ENCODE peak calls at places on chromosomes 6 and 20, in four cellular contexts. One of them, this sample, is unnamed.

GRCh38 chr20:15917333-15917732 is 655.9 kb downstream of the KIF16B start:
- DNase-seq in activated CD8-positive, alpha-beta memory T cell treated with anti-CD3 and anti-CD28 coated beads for 24 hours: no peak
- DNase-seq in ACHN: no peak
- DNase-seq in HEK293T: no peak
- DNase-seq in this sample: no peak

GRCh38 chr6:134870677-134871498 is 79.0 kb downstream of the ALDH8A1 start:
- DNase-seq in ACHN: no peak
- DNase-seq in activated CD8-positive, alpha-beta memory T cell treated with anti-CD3 and anti-CD28 coated beads for 24 hours: no peak
- DNase-seq in HEK293T: no peak
- DNase-seq in this sample: no peak

GRCh38 chr20:57948177-57948955 is 238.6 kb upstream of the PMEPA1 start:
- DNase-seq in HEK293T: no peak
- DNase-seq in activated CD8-positive, alpha-beta memory T cell treated with anti-CD3 and anti-CD28 coated beads for 24 hours: no peak
- DNase-seq in ACHN: no peak
- DNase-seq in this sample: no peak

GRCh38 chr20:23234311-23235078 is 116.1 kb upstream of the NXT1 start:
- DNase-seq in HEK293T: no peak
- DNase-seq in activated CD8-positive, alpha-beta memory T cell treated with anti-CD3 and anti-CD28 coated beads for 24 hours: no peak
- DNase-seq in ACHN: no peak
- DNase-seq in this sample: no peak

GRCh38 chr6:170225852-170226417 is 64.9 kb downstream of the DLL1 start:
- DNase-seq in ACHN: no peak
- DNase-seq in activated CD8-positive, alpha-beta memory T cell treated with anti-CD3 and anti-CD28 coated beads for 24 hours: no peak
- DNase-seq in HEK293T: no peak
- DNase-seq in this sample: no peak

GRCh38 chr20:43949741-43950618 is 35.3 kb downstream of the TOX2 start:
- DNase-seq in activated CD8-positive, alpha-beta memory T cell treated with anti-CD3 and anti-CD28 coated beads for 24 hours: peak
- DNase-seq in HEK293T: no peak
- DNase-seq in ACHN: no peak
- DNase-seq in this sample: no peak

GRCh38 chr6:16739329-16739801 is 21.9 kb downstream of the ATXN1 start:
- DNase-seq in activated CD8-positive, alpha-beta memory T cell treated with anti-CD3 and anti-CD28 coated beads for 24 hours: no peak
- DNase-seq in ACHN: peak
- DNase-seq in HEK293T: no peak
- DNase-seq in this sample: no peak

GRCh38 chr20:4329232-4329631 is 313.9 kb upstream of the RNF24 start:
- DNase-seq in activated CD8-positive, alpha-beta memory T cell treated with anti-CD3 and anti-CD28 coated beads for 24 hours: no peak
- DNase-seq in HEK293T: no peak
- DNase-seq in ACHN: no peak
- DNase-seq in this sample: no peak

GRCh38 chr20:56605597-56605996 is 23.5 kb upstream of the TFAP2C start:
- DNase-seq in HEK293T: no peak
- DNase-seq in ACHN: no peak
- DNase-seq in activated CD8-positive, alpha-beta memory T cell treated with anti-CD3 and anti-CD28 coated beads for 24 hours: no peak
- DNase-seq in this sample: no peak

GRCh38 chr6:50978631-50979030 is 160.0 kb downstream of the TFAP2B start:
- DNase-seq in HEK293T: no peak
- DNase-seq in ACHN: no peak
- DNase-seq in activated CD8-positive, alpha-beta memory T cell treated with anti-CD3 and anti-CD28 coated beads for 24 hours: no peak
- DNase-seq in this sample: no peak

GRCh38 chr20:7926767-7927166 is 13.5 kb downstream of the HAO1 start:
- DNase-seq in HEK293T: no peak
- DNase-seq in ACHN: peak
- DNase-seq in activated CD8-positive, alpha-beta memory T cell treated with anti-CD3 and anti-CD28 coated beads for 24 hours: no peak
- DNase-seq in this sample: no peak

GRCh38 chr6:12570461-12571030 is 146.0 kb upstream of the PHACTR1 start:
- DNase-seq in HEK293T: no peak
- DNase-seq in activated CD8-positive, alpha-beta memory T cell treated with anti-CD3 and anti-CD28 coated beads for 24 hours: no peak
- DNase-seq in ACHN: no peak
- DNase-seq in this sample: no peak

GRCh38 chr6:78611886-78612480 is 255.4 kb upstream of the IRAK1BP1 start:
- DNase-seq in ACHN: peak
- DNase-seq in activated CD8-positive, alpha-beta memory T cell treated with anti-CD3 and anti-CD28 coated beads for 24 hours: no peak
- DNase-seq in HEK293T: peak
- DNase-seq in this sample: no peak

GRCh38 chr6:8195040-8195713 is 92.8 kb upstream of the EEF1E1 start:
- DNase-seq in HEK293T: peak
- DNase-seq in activated CD8-positive, alpha-beta memory T cell treated with anti-CD3 and anti-CD28 coated beads for 24 hours: no peak
- DNase-seq in ACHN: peak
- DNase-seq in this sample: no peak

GRCh38 chr6:31356216-31356945 is 598 bp downstream of the HLA-B start:
- DNase-seq in activated CD8-positive, alpha-beta memory T cell treated with anti-CD3 and anti-CD28 coated beads for 24 hours: peak
- DNase-seq in HEK293T: no peak
- DNase-seq in ACHN: peak
- DNase-seq in this sample: no peak

GRCh38 chr6:57283096-57283495 is 34.3 kb upstream of the PRIM2 start:
- DNase-seq in HEK293T: no peak
- DNase-seq in activated CD8-positive, alpha-beta memory T cell treated with anti-CD3 and anti-CD28 coated beads for 24 hours: no peak
- DNase-seq in ACHN: no peak
- DNase-seq in this sample: no peak

GRCh38 chr6:145540741-145541140 is 194.6 kb downstream of the EPM2A start:
- DNase-seq in HEK293T: no peak
- DNase-seq in ACHN: no peak
- DNase-seq in activated CD8-positive, alpha-beta memory T cell treated with anti-CD3 and anti-CD28 coated beads for 24 hours: no peak
- DNase-seq in this sample: no peak

GRCh38 chr6:130513770-130514169 is 148.0 kb downstream of the TMEM200A start:
- DNase-seq in activated CD8-positive, alpha-beta memory T cell treated with anti-CD3 and anti-CD28 coated beads for 24 hours: no peak
- DNase-seq in HEK293T: no peak
- DNase-seq in ACHN: no peak
- DNase-seq in this sample: no peak

GRCh38 chr20:20366551-20366895 is 1.4 kb upstream of the INSM1 start:
- DNase-seq in HEK293T: no peak
- DNase-seq in ACHN: no peak
- DNase-seq in activated CD8-positive, alpha-beta memory T cell treated with anti-CD3 and anti-CD28 coated beads for 24 hours: no peak
- DNase-seq in this sample: no peak

GRCh38 chr6:157644043-157644810 is 178.8 kb upstream of the SNX9 start:
- DNase-seq in ACHN: no peak
- DNase-seq in HEK293T: no peak
- DNase-seq in activated CD8-positive, alpha-beta memory T cell treated with anti-CD3 and anti-CD28 coated beads for 24 hours: peak
- DNase-seq in this sample: no peak

GRCh38 chr6:166608819-166609218 is 18.2 kb downstream of the RPS6KA2 start:
- DNase-seq in ACHN: no peak
- DNase-seq in activated CD8-positive, alpha-beta memory T cell treated with anti-CD3 and anti-CD28 coated beads for 24 hours: peak
- DNase-seq in HEK293T: no peak
- DNase-seq in this sample: no peak

GRCh38 chr20:59751075-59751711 is 146.9 kb downstream of the PHACTR3 start:
- DNase-seq in ACHN: peak
- DNase-seq in HEK293T: peak
- DNase-seq in activated CD8-positive, alpha-beta memory T cell treated with anti-CD3 and anti-CD28 coated beads for 24 hours: peak
- DNase-seq in this sample: peak

GRCh38 chr6:8589941-8590676 is 154.8 kb upstream of the SLC35B3 start:
- DNase-seq in ACHN: peak
- DNase-seq in activated CD8-positive, alpha-beta memory T cell treated with anti-CD3 and anti-CD28 coated beads for 24 hours: no peak
- DNase-seq in HEK293T: peak
- DNase-seq in this sample: peak

This sample was measured in NCI-H2227 treated with DMSO at 0.1 percent for 48 hours.